ENCODE peak calls at places on chromosomes 5 and 9, in nine cellular contexts. C, V, H, Z, E, X, W, M and L are unnamed samples.

GRCh38 chr9:14433841-14434511 is 120.0 kb upstream of the NFIB start:
- DNase-seq in C (no peak), V (peak), H (peak), Z (no peak), E (no peak), X (no peak), W (no peak), M (no peak), L (no peak)

GRCh38 chr5:110865400-110866094 is 126.7 kb downstream of the SLC25A46 start:
- DNase-seq in C (peak), V (peak), H (peak), Z (no peak), E (no peak), X (no peak), W (no peak), M (no peak), L (no peak)

GRCh38 chr5:156383510-156383909 is 56.5 kb downstream of the SGCD start:
- DNase-seq in C (no peak), V (peak), H (peak), Z (no peak), E (no peak), X (no peak), W (no peak), M (no peak), L (no peak)

GRCh38 chr9:22463205-22463604 is 16.6 kb downstream of the DMRTA1 start:
- DNase-seq in C (no peak), V (no peak), H (no peak), Z (no peak), E (no peak), X (no peak), W (no peak), M (no peak), L (no peak)

GRCh38 chr9:136997830-136998234 is 1.5 kb upstream of the CLIC3 start:
- DNase-seq in C (no peak), V (peak), H (no peak), Z (peak), E (no peak), X (no peak), W (no peak), M (no peak), L (no peak)

GRCh38 chr5:161966544-161966943 is 101.0 kb upstream of the GABRG2 start:
- DNase-seq in C (peak), V (no peak), H (no peak), Z (no peak), E (no peak), X (peak), W (no peak), M (no peak), L (no peak)

GRCh38 chr5:95704150-95704549 is 21.4 kb upstream of the SPATA9 start:
- DNase-seq in C (no peak), V (no peak), H (no peak), Z (no peak), E (no peak), X (no peak), W (no peak), M (no peak), L (no peak)

GRCh38 chr9:122816163-122816867 is 12.1 kb downstream of the PDCL start:
- DNase-seq in C (peak), V (peak), H (no peak), Z (peak), E (no peak), X (no peak), W (no peak), M (no peak), L (peak)

GRCh38 chr5:155735388-155735787 is 591.6 kb upstream of the SGCD start:
- DNase-seq in C (no peak), V (no peak), H (no peak), Z (no peak), E (no peak), X (no peak), W (no peak), M (no peak), L (no peak)

GRCh38 chr9:21872696-21873095 is 70.3 kb downstream of the MTAP start:
- DNase-seq in C (no peak), V (no peak), H (no peak), Z (no peak), E (no peak), X (no peak), W (no peak), M (no peak), L (no peak)

GRCh38 chr9:94819161-94819677 is 92.7 kb downstream of the AOPEP start:
- DNase-seq in C (no peak), V (no peak), H (no peak), Z (no peak), E (no peak), X (no peak), W (no peak), M (no peak), L (no peak)

GRCh38 chr5:153223376-153223775 is 267.1 kb upstream of the GRIA1 start:
- DNase-seq in C (no peak), V (no peak), H (no peak), Z (no peak), E (no peak), X (no peak), W (no peak), M (no peak), L (no peak)

GRCh38 chr9:128078504-128079434 is 10.7 kb downstream of the SLC25A25 start:
- DNase-seq in C (no peak), V (no peak), H (no peak), Z (peak), E (no peak), X (no peak), W (no peak), M (no peak), L (peak)

GRCh38 chr9:13122756-13123369 is 156.6 kb downstream of the MPDZ start:
- DNase-seq in C (no peak), V (no peak), H (no peak), Z (no peak), E (no peak), X (no peak), W (no peak), M (no peak), L (no peak)

GRCh38 chr5:56323505-56323904 is 90.4 kb upstream of the ANKRD55 start:
- DNase-seq in C (no peak), V (peak), H (no peak), Z (no peak), E (peak), X (peak), W (peak), M (no peak), L (no peak)

GRCh38 chr9:87128008-87128623 is 180.8 kb upstream of the GAS1 start:
- DNase-seq in C (no peak), V (no peak), H (no peak), Z (no peak), E (no peak), X (no peak), W (no peak), M (no peak), L (no peak)

GRCh38 chr9:31821583-31821982 is 562.9 kb upstream of the ACO1 start:
- DNase-seq in C (no peak), V (no peak), H (no peak), Z (no peak), E (no peak), X (no peak), W (no peak), M (no peak), L (no peak)

GRCh38 chr9:122922713-122923112 is 8.6 kb downstream of the ZBTB26 start:
- DNase-seq in C (no peak), V (no peak), H (no peak), Z (no peak), E (no peak), X (no peak), W (no peak), M (no peak), L (no peak)

GRCh38 chr9:2919347-2919746 is 75.5 kb upstream of the PUM3 start:
- DNase-seq in C (no peak), V (peak), H (no peak), Z (no peak), E (peak), X (no peak), W (no peak), M (no peak), L (no peak)

GRCh38 chr9:101572316-101572715 is 22.5 kb downstream of the PPP3R2 start:
- DNase-seq in C (no peak), V (no peak), H (no peak), Z (no peak), E (no peak), X (no peak), W (no peak), M (no peak), L (no peak)

GRCh38 chr5:148186248-148187003 is 16.4 kb upstream of the SPINK6 start:
- DNase-seq in C (no peak), V (peak), H (no peak), Z (no peak), E (peak), X (peak), W (peak), M (no peak), L (no peak)

GRCh38 chr5:76473676-76474075 is 70.6 kb downstream of the IQGAP2 start:
- DNase-seq in C (no peak), V (no peak), H (no peak), Z (no peak), E (no peak), X (no peak), W (no peak), M (no peak), L (no peak)

GRCh38 chr5:117454716-117455212 is 880.1 kb upstream of the SEMA6A start:
- DNase-seq in C (peak), V (peak), H (peak), Z (peak), E (no peak), X (no peak), W (no peak), M (peak), L (peak)

GRCh38 chr9:36738318-36738975 is 165.8 kb downstream of the MELK start:
- DNase-seq in C (no peak), V (peak), H (no peak), Z (no peak), E (no peak), X (no peak), W (peak), M (no peak), L (no peak)

GRCh38 chr5:5298068-5298633 is 124.3 kb upstream of the ICE1 start:
- DNase-seq in C (no peak), V (no peak), H (no peak), Z (no peak), E (no peak), X (no peak), W (no peak), M (no peak), L (no peak)

GRCh38 chr9:112331676-112331955 is 1.8 kb downstream of the PTBP3 start:
- DNase-seq in C (no peak), V (peak), H (no peak), Z (no peak), E (no peak), X (no peak), W (no peak), M (no peak), L (no peak)

GRCh38 chr5:93423333-93423714 is 157.7 kb downstream of the NR2F1-AS1 start:
- DNase-seq in C (no peak), V (no peak), H (no peak), Z (no peak), E (no peak), X (no peak), W (no peak), M (no peak), L (no peak)

GRCh38 chr5:10023494-10023893 is 226.2 kb downstream of the ATPSCKMT start:
- DNase-seq in C (no peak), V (no peak), H (no peak), Z (no peak), E (no peak), X (no peak), W (no peak), M (no peak), L (no peak)

GRCh38 chr5:168777651-168778050 is 198.5 kb upstream of the PANK3 start:
- DNase-seq in C (no peak), V (no peak), H (no peak), Z (no peak), E (no peak), X (no peak), W (no peak), M (no peak), L (no peak)

GRCh38 chr9:13787234-13787833 is 507.8 kb upstream of the MPDZ start:
- DNase-seq in C (no peak), V (peak), H (peak), Z (no peak), E (no peak), X (no peak), W (no peak), M (no peak), L (no peak)

GRCh38 chr5:179489015-179489414 is 61.3 kb upstream of the RUFY1 start:
- DNase-seq in C (no peak), V (no peak), H (no peak), Z (no peak), E (no peak), X (no peak), W (no peak), M (no peak), L (no peak)

GRCh38 chr9:137726764-137727163 is 108.0 kb downstream of the EHMT1 start:
- DNase-seq in C (no peak), V (no peak), H (no peak), Z (no peak), E (no peak), X (no peak), W (no peak), M (no peak), L (no peak)

DNA sequence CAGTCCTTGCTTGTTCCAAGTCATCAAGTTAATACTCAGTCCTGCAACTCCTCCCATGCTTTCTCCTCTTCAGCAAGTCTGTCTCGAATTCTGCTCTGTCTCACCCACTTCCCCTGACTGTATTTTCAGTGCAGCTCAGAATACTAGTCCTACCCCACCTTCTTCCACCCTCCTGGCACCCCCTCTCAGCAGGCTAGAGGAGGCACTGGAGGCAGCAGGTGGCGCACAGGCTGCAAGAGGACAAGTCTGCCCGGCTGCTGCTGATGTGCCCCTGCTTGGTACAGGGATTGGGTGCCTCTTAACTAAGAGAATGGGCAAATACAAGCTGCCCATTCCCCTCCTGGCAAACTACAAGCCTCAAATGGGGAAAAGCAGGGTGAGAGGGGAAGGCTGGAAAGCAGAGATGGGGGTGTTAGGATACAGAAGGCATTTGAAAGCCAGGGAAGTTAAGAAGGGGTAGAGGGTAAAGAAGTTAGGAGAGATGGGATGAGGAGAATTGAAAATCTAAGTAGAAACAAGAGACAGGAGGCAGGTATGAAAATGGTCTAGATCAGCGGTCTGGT is 5.0 kb downstream of the TLN1 start:
- DNase-seq in C (no peak), V (peak), H (no peak), Z (peak), E (peak), X (no peak), W (peak), M (peak), L (no peak)
- TF ChIP-seq CTCF in C (no peak), V (peak), H (peak), Z (no peak), E (peak), X (peak), W (peak), M (no peak), L (no peak)

GRCh38 chr9:4548796-4549725 is 58.8 kb downstream of the SLC1A1 start:
- DNase-seq in C (peak), V (no peak), H (no peak), Z (peak), E (no peak), X (no peak), W (no peak), M (peak), L (no peak)
- TF ChIP-seq CTCF in C (peak), V (peak), H (peak), Z (peak), E (peak), X (peak), W (peak), M (peak), L (peak)

GRCh38 chr5:126536874-126537273 is 58.1 kb downstream of the ALDH7A1 start:
- DNase-seq in C (no peak), V (no peak), H (no peak), Z (no peak), E (no peak), X (no peak), W (no peak), M (no peak), L (no peak)
- TF ChIP-seq CTCF in C (peak), V (peak), H (no peak), Z (peak), E (no peak), X (no peak), W (no peak), M (peak), L (no peak)

GRCh38 chr5:174571662-174572397 is 152.6 kb upstream of the MSX2 start:
- DNase-seq in C (no peak), V (peak), H (peak), Z (peak), E (peak), X (peak), W (peak), M (no peak), L (peak)
- TF ChIP-seq CTCF in C (no peak), V (peak), H (peak), Z (no peak), E (peak), X (peak), W (peak), M (peak), L (no peak)

DNA sequence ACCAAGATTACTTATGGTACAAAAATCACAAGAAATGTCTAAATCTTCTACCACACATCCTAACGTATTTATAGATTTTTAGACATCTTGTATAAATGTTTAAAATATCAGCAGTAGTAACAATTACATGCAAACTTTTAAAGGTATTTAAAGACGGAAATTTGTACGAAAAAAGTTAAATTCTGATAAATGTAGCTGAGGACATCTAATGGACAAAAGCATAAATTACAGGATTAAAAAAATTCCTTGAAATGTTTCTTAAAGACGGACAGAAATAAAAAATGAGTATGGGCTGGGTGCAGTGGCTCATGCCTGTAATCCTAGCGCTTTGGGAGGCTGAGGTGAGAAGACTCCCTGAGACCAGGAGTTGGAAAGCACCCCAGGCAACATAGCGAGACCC is 15.8 kb downstream of the ERCC8 start:
- DNase-seq in C (no peak), V (peak), H (no peak), Z (no peak), E (no peak), X (no peak), W (no peak), M (no peak), L (no peak)
- TF ChIP-seq CTCF in C (peak), V (no peak), H (peak), Z (no peak), E (peak), X (no peak), W (no peak), M (no peak), L (peak)

DNA sequence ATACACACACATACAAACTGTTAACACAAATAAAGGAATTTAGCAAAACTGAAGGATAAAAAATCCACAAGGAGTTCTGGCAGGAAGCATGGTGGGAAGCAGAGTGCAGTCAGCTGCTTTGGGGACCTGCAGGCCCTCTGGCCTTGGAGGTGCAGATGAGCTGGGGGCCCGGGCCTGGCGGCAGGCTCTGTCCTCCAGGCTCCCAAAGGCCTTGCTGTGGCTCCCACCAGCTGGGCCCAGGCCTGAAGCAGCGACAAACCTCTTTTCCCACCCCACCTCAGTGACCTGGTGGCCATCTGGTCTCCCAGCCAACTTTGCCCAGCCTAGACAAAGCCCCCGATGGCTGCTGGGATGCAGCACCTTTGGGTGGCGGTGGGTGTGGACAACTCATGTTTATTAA is 67.8 kb downstream of the GLRA1 start:
- DNase-seq in C (no peak), V (no peak), H (no peak), Z (no peak), E (no peak), X (no peak), W (no peak), M (no peak), L (no peak)
- TF ChIP-seq CTCF in C (no peak), V (no peak), H (no peak), Z (no peak), E (no peak), X (no peak), W (no peak), M (no peak), L (no peak)